ENCODE peak calls at places on chromosomes 12 and 14, in seven cellular contexts. X is T-cell; Z is stimulated activated naive B cell treated with anti-CD40 and anti-IgM and Interleukin-4, amounts not matched to agents 10 μg/mL and 1 μg/mL and 100 μg/mL, for 72 hours; K is iPS-NIHi11; U is bronchial epithelial cell; B is GM12891; T is stimulated activated CD8-positive, alpha-beta memory T cell treated with anti-CD3 and anti-CD28 coated beads, Interleukin-15, amount 100 ng/mL, for 24 hours. C is an unnamed sample.

GRCh38 chr12:130115646-130116045 is 46.6 kb upstream of the FZD10 start:
- DNase-seq in X (no peak), Z (no peak), K (no peak), U (no peak), B (no peak), T (no peak), C (no peak)

GRCh38 chr14:105843444-105844046 is 317.2 kb downstream of the TMEM121 start:
- DNase-seq in X (no peak), Z (no peak), K (peak), U (no peak), B (no peak), T (no peak), C (no peak)

GRCh38 chr12:113005759-113006158 is 27.4 kb downstream of the OAS2 start:
- DNase-seq in X (no peak), Z (no peak), K (peak), U (no peak), B (peak), T (no peak), C (peak)

GRCh38 chr12:115426732-115427131 is 742.8 kb upstream of the TBX3 start:
- DNase-seq in X (no peak), Z (no peak), K (no peak), U (no peak), B (no peak), T (no peak), C (no peak)

GRCh38 chr14:54727929-54728328 is 161.0 kb downstream of the SAMD4A start:
- DNase-seq in X (no peak), Z (no peak), K (no peak), U (no peak), B (no peak), T (no peak), C (no peak)

GRCh38 chr14:30214456-30215090 is 286.9 kb upstream of the PRKD1 start:
- DNase-seq in X (no peak), Z (no peak), K (peak), U (peak), B (no peak), T (no peak), C (no peak)

GRCh38 chr14:102579696-102580551 is 12.5 kb upstream of the RCOR1 start:
- DNase-seq in X (no peak), Z (no peak), K (no peak), U (peak), B (no peak), T (no peak), C (no peak)

GRCh38 chr12:49636979-49637378 is 13.6 kb downstream of the PRPF40B start:
- DNase-seq in X (peak), Z (peak), K (peak), U (peak), B (peak), T (no peak), C (peak)

GRCh38 chr14:105283899-105284298 is 16.9 kb downstream of the BRF1 start:
- DNase-seq in X (no peak), Z (no peak), K (no peak), U (no peak), B (peak), T (no peak), C (no peak)

GRCh38 chr14:63394432-63394831 is 75.7 kb upstream of the GPHB5 start:
- DNase-seq in X (no peak), Z (no peak), K (no peak), U (no peak), B (no peak), T (no peak), C (no peak)

GRCh38 chr12:47032644-47033043 is 46.8 kb upstream of the PCED1B start:
- DNase-seq in X (no peak), Z (no peak), K (peak), U (peak), B (no peak), T (no peak), C (no peak)

GRCh38 chr14:90058876-90059458 is 2.8 kb upstream of the KCNK13 start:
- DNase-seq in X (no peak), Z (no peak), K (no peak), U (no peak), B (no peak), T (no peak), C (no peak)

GRCh38 chr12:52631264-52631663 is 12.9 kb upstream of the KRT73 start:
- DNase-seq in X (no peak), Z (no peak), K (no peak), U (no peak), B (no peak), T (no peak), C (no peak)

GRCh38 chr12:1533602-1534304 is 60.6 kb downstream of the FBXL14 start:
- DNase-seq in X (peak), Z (peak), K (no peak), U (no peak), B (peak), T (peak), C (peak)

GRCh38 chr14:74905595-74906142 is 17.4 kb downstream of the RPS6KL1 start:
- DNase-seq in X (peak), Z (peak), K (peak), U (no peak), B (peak), T (peak), C (peak)

GRCh38 chr14:104587641-104588040 is 8.1 kb downstream of the C14orf180 start:
- DNase-seq in X (no peak), Z (no peak), K (peak), U (no peak), B (no peak), T (no peak), C (no peak)

GRCh38 chr12:126747530-126748149 is 1519.3 kb upstream of the TMEM132C start:
- DNase-seq in X (peak), Z (peak), K (peak), U (no peak), B (no peak), T (peak), C (peak)

GRCh38 chr12:25412735-25413134 is 140.3 kb downstream of the LMNTD1 start:
- DNase-seq in X (no peak), Z (no peak), K (no peak), U (no peak), B (no peak), T (no peak), C (no peak)

GRCh38 chr12:66829660-66830325 is 150.9 kb upstream of the GRIP1 start:
- DNase-seq in X (no peak), Z (no peak), K (no peak), U (peak), B (no peak), T (no peak), C (no peak)

GRCh38 chr12:66409195-66409871 is 107.0 kb downstream of the HELB start:
- DNase-seq in X (peak), Z (peak), K (no peak), U (peak), B (no peak), T (no peak), C (no peak)

GRCh38 chr12:107415834-107416233 is 269.8 kb upstream of the PWP1 start:
- DNase-seq in X (no peak), Z (no peak), K (no peak), U (no peak), B (no peak), T (no peak), C (no peak)

GRCh38 chr14:68841030-68841809 is 48.4 kb upstream of the ZFP36L1 start:
- DNase-seq in X (no peak), Z (no peak), K (no peak), U (no peak), B (no peak), T (no peak), C (no peak)

GRCh38 chr14:51653096-51653814 is 1.5 kb downstream of the FRMD6 start:
- DNase-seq in X (no peak), Z (no peak), K (no peak), U (peak), B (no peak), T (no peak), C (peak)

C was measured in germinal center.